ENCODE peak calls at places on chromosomes 12 and 14, in seven cellular contexts. V is OCI-LY7, A is mammary epithelial cell, O is omental fat pad, D is progenitor cell of endocrine pancreas, Y is type B pancreatic cell, B is A549. N is an unnamed sample.

GRCh38 chr14:59678352-59678751 is 101.7 kb upstream of the CCDC175 start:
- DNase-seq in V (no peak), A (no peak), O (no peak), D (no peak), Y (no peak), B (no peak), N (no peak)

GRCh38 chr14:56131004-56131864 is 13.0 kb downstream of the PELI2 start:
- DNase-seq in V (no peak), A (no peak), O (no peak), D (no peak), Y (no peak), B (no peak), N (no peak)

GRCh38 chr12:12722351-12723146 is 5.4 kb downstream of the CDKN1B start:
- DNase-seq in V (peak), A (peak), O (no peak), D (no peak), Y (no peak), B (peak), N (no peak)

GRCh38 chr12:93081810-93082165 is 152.7 kb upstream of the EEA1 start:
- DNase-seq in V (no peak), A (no peak), O (no peak), D (no peak), Y (no peak), B (no peak), N (no peak)

GRCh38 chr12:123119808-123120207 is 31.1 kb downstream of the PITPNM2 start:
- DNase-seq in V (no peak), A (no peak), O (no peak), D (no peak), Y (no peak), B (no peak), N (no peak)

GRCh38 chr14:62428429-62429203 is 616.6 kb downstream of the KCNH5 start:
- DNase-seq in V (no peak), A (peak), O (no peak), D (no peak), Y (no peak), B (no peak), N (no peak)

GRCh38 chr14:42884100-42884499 is 1277.4 kb downstream of the LRFN5 start:
- DNase-seq in V (no peak), A (peak), O (no peak), D (no peak), Y (no peak), B (no peak), N (no peak)

GRCh38 chr12:108214486-108214885 is 85.4 kb downstream of the WSCD2 start:
- DNase-seq in V (peak), A (no peak), O (no peak), D (peak), Y (no peak), B (peak), N (peak)

GRCh38 chr14:102516531-102517411 is 7.2 kb upstream of the ANKRD9 start:
- DNase-seq in V (peak), A (peak), O (no peak), D (peak), Y (peak), B (peak), N (peak)

GRCh38 chr12:53267309-53268008 is 640 bp upstream of the ESPL1 start:
- DNase-seq in V (no peak), A (no peak), O (no peak), D (no peak), Y (no peak), B (no peak), N (no peak)

GRCh38 chr12:102821149-102821548 is 95.9 kb downstream of the PAH start:
- DNase-seq in V (no peak), A (no peak), O (no peak), D (no peak), Y (no peak), B (no peak), N (no peak)

GRCh38 chr12:40127408-40127807 is 21.5 kb upstream of the SLC2A13 start:
- DNase-seq in V (no peak), A (no peak), O (no peak), D (no peak), Y (no peak), B (no peak), N (no peak)

GRCh38 chr14:99422220-99423010 is 58.2 kb downstream of the SETD3 start:
- DNase-seq in V (no peak), A (no peak), O (no peak), D (no peak), Y (no peak), B (no peak), N (no peak)

GRCh38 chr12:89655851-89656250 is 52.8 kb downstream of the ATP2B1 start:
- DNase-seq in V (no peak), A (no peak), O (no peak), D (no peak), Y (no peak), B (no peak), N (no peak)
- TF ChIP-seq CTCF in V (no peak), A (no peak), O (no peak), D (no peak), Y (no peak), B (no peak), N (no peak)

GRCh38 chr12:79001404-79001803 is 136.8 kb downstream of the SYT1 start:
- DNase-seq in V (no peak), A (no peak), O (no peak), D (no peak), Y (no peak), B (no peak), N (no peak)

GRCh38 chr12:79000501-79000900 is 135.9 kb downstream of the SYT1 start:
- DNase-seq in V (no peak), A (no peak), O (no peak), D (no peak), Y (no peak), B (no peak), N (no peak)

GRCh38 chr12:79008591-79008990 is 144.0 kb downstream of the SYT1 start:
- DNase-seq in V (no peak), A (no peak), O (no peak), D (no peak), Y (no peak), B (no peak), N (no peak)

DNA sequence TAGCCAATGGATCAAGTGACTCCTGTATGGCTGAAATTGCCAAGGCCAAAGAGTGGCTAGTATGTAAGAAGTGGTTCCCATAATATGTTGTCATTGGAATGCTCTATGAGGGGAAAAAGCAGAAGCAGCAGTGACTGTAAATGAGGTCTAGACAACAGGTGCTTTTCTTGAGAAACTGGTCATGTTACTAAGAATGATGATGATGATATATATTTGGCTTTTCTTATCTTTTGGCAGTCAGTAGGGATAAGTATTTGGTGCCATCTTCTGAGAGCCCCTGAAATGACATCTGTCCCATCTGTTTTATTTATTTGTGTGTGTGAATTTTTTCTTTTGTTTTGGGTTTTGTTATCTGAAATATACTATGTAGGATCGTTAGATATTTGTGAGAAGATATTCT is 141.7 kb downstream of the SYT1 start:
- DNase-seq in V (no peak), A (no peak), O (no peak), D (no peak), Y (no peak), B (no peak), N (no peak)
- TF ChIP-seq CTCF in V (peak), A (peak), O (no peak), D (peak), Y (peak), B (peak), N (peak)

GRCh38 chr14:25484194-25484593 is 434.2 kb upstream of the STXBP6 start:
- DNase-seq in V (no peak), A (no peak), O (no peak), D (no peak), Y (no peak), B (no peak), N (no peak)
- TF ChIP-seq CTCF in V (no peak), A (no peak), O (no peak), D (no peak), Y (peak), B (no peak), N (no peak)

GRCh38 chr12:126117502-126117901 is 1052.3 kb downstream of the AACS start:
- DNase-seq in V (no peak), A (no peak), O (no peak), D (no peak), Y (no peak), B (no peak), N (no peak)

GRCh38 chr12:126108247-126108646 is 1043.0 kb downstream of the AACS start:
- DNase-seq in V (no peak), A (no peak), O (no peak), D (no peak), Y (no peak), B (no peak), N (no peak)

GRCh38 chr12:126114420-126114819 is 1049.2 kb downstream of the AACS start:
- DNase-seq in V (no peak), A (no peak), O (no peak), D (no peak), Y (no peak), B (no peak), N (no peak)

GRCh38 chr12:126112141-126112540 is 1046.9 kb downstream of the AACS start:
- DNase-seq in V (no peak), A (no peak), O (no peak), D (no peak), Y (no peak), B (no peak), N (no peak)

GRCh38 chr12:126112849-126113248 is 1047.6 kb downstream of the AACS start:
- DNase-seq in V (no peak), A (no peak), O (no peak), D (no peak), Y (no peak), B (no peak), N (no peak)
- TF ChIP-seq CTCF in V (no peak), A (no peak), O (no peak), D (no peak), Y (no peak), B (no peak), N (no peak)

DNA sequence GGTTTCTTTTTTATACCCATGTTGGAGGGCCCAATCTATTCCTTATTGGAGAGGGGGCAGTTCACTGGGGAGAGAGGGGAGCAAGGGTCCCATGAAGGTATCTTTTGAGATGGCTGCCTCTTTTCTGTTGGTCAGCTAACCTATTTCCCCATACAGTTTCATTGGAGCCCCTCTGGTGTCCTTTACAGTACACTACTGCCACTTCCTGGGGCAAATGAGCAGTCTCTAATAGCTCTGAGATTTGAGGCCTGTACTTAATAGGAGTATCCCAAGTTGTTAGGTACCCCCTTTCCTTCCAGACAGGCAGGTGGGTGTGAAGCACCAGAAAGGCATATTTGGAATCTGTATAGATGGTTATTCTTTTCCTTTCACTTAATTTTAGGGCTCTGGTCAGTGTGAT is 41.3 kb upstream of the RNU6-8 start:
- DNase-seq in V (no peak), A (no peak), O (no peak), D (no peak), Y (no peak), B (no peak), N (no peak)
- TF ChIP-seq CTCF in V (no peak), A (peak), O (no peak), D (no peak), Y (no peak), B (peak), N (peak)

N was measured in DND-41.